ENCODE peak calls at places on chromosome 18, in ten cellular contexts. P is Caco-2, U is MM.1S, D is cardiac muscle cell, B is lower leg skin, C is cardiac fibroblast, V is fibroblast of mammary gland, F is coronary artery, A is body of pancreas, R is OCI-LY7. H is an unnamed sample.
A peak's percentile ranks its signal among the peaks of the same experiment; 100 is the strongest.

GRCh38 chr18:63213331-63213900 is 106.2 kb downstream of the BCL2 start:
- DNase-seq in P (no peak), U (no peak), D (peak; percentile 25), B (no peak), C (no peak), V (peak; percentile 31), F (no peak), A (no peak), R (no peak), H (no peak)

GRCh38 chr18:58150772-58151171 is 106.7 kb downstream of the NEDD4L start:
- DNase-seq in P (no peak), U (no peak), D (no peak), B (no peak), C (no peak), V (no peak), F (no peak), A (no peak), R (no peak), H (no peak)

GRCh38 chr18:60027397-60027796 is 127.6 kb downstream of the PMAIP1 start:
- DNase-seq in P (no peak), U (no peak), D (no peak), B (no peak), C (no peak), V (no peak), F (no peak), A (no peak), R (no peak), H (no peak)

GRCh38 chr18:48099481-48100167 is 169.2 kb upstream of the SMAD2 start:
- DNase-seq in P (no peak), U (no peak), D (peak; percentile 34), B (no peak), C (no peak), V (no peak), F (no peak), A (no peak), R (no peak), H (no peak)

GRCh38 chr18:48990497-48991298 is 39.9 kb upstream of the SMAD7 start:
- DNase-seq in P (peak; percentile 26), U (no peak), D (no peak), B (no peak), C (peak; percentile 72), V (peak; percentile 71), F (peak; percentile 84), A (peak; percentile 20), R (no peak), H (peak; percentile 38)

GRCh38 chr18:49762191-49763077 is 50.9 kb downstream of the ACAA2 start:
- DNase-seq in P (no peak), U (no peak), D (no peak), B (no peak), C (no peak), V (no peak), F (peak; percentile 65), A (no peak), R (no peak), H (no peak)

GRCh38 chr18:48676346-48676745 is 137.5 kb downstream of the CTIF start:
- DNase-seq in P (no peak), U (no peak), D (no peak), B (no peak), C (no peak), V (peak; percentile 36), F (no peak), A (no peak), R (no peak), H (no peak)

GRCh38 chr18:44819944-44820510 is 139.3 kb downstream of the SETBP1 start:
- DNase-seq in P (no peak), U (no peak), D (no peak), B (no peak), C (no peak), V (no peak), F (peak; percentile 80), A (peak; percentile 62), R (no peak), H (no peak)

GRCh38 chr18:68665623-68666022 is 49.3 kb downstream of the TMX3 start:
- DNase-seq in P (no peak), U (no peak), D (no peak), B (no peak), C (no peak), V (no peak), F (no peak), A (no peak), R (no peak), H (no peak)

GRCh38 chr18:6498265-6498664 is 83.6 kb upstream of the L3MBTL4 start:
- DNase-seq in P (no peak), U (no peak), D (no peak), B (no peak), C (no peak), V (no peak), F (no peak), A (no peak), R (no peak), H (no peak)

GRCh38 chr18:54134053-54134452 is 90.4 kb downstream of the MBD2 start:
- DNase-seq in P (no peak), U (no peak), D (no peak), B (no peak), C (no peak), V (no peak), F (no peak), A (no peak), R (no peak), H (no peak)

GRCh38 chr18:73884868-73885267 is 262.8 kb downstream of the FBXO15 start:
- DNase-seq in P (no peak), U (no peak), D (no peak), B (no peak), C (no peak), V (no peak), F (no peak), A (no peak), R (no peak), H (no peak)

GRCh38 chr18:48838921-48839818 is 111.6 kb downstream of the SMAD7 start:
- DNase-seq in P (no peak), U (no peak), D (no peak), B (no peak), C (peak; percentile 74), V (peak; percentile 82), F (no peak), A (no peak), R (no peak), H (peak; percentile 67)

GRCh38 chr18:52236134-52236533 is 103.9 kb upstream of the DCC start:
- DNase-seq in P (no peak), U (no peak), D (no peak), B (no peak), C (no peak), V (peak; percentile 18), F (no peak), A (no peak), R (no peak), H (peak; percentile 9)

DNA sequence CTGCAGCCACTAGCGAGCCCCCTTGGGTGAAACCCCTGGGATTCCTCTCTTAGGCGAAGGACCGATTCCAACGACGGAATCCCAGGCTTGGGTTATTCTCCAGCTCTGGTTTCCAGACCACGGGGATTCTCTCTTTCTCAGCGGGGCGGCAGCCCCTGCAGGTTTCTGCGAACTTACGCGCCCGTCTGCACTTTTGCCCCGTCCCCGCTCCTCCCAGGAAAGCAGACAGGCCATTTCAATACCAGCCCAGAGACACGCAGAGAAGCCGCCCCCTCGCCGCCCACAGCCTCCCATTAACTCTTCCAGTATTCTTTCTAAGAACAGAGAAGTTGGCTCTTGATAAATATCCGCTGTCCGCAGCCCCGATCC is 1.2 kb downstream of the CBLN2 start:
- DNase-seq in P (no peak), U (peak; percentile 48), D (peak; percentile 51), B (no peak), C (peak; percentile 1), V (no peak), F (no peak), A (no peak), R (no peak), H (no peak)
- H3K4me3 ChIP-seq in P (no peak overlapping the region), U (peak overlapping the region; percentile 91), D (peak overlapping the region; percentile 42), B (no peak overlapping the region), C (peak overlapping the region; percentile 26), V (no peak overlapping the region), F (peak overlapping the region; percentile 54), A (no peak overlapping the region), R (no peak overlapping the region), H (peak overlapping the region; percentile 44)

DNA sequence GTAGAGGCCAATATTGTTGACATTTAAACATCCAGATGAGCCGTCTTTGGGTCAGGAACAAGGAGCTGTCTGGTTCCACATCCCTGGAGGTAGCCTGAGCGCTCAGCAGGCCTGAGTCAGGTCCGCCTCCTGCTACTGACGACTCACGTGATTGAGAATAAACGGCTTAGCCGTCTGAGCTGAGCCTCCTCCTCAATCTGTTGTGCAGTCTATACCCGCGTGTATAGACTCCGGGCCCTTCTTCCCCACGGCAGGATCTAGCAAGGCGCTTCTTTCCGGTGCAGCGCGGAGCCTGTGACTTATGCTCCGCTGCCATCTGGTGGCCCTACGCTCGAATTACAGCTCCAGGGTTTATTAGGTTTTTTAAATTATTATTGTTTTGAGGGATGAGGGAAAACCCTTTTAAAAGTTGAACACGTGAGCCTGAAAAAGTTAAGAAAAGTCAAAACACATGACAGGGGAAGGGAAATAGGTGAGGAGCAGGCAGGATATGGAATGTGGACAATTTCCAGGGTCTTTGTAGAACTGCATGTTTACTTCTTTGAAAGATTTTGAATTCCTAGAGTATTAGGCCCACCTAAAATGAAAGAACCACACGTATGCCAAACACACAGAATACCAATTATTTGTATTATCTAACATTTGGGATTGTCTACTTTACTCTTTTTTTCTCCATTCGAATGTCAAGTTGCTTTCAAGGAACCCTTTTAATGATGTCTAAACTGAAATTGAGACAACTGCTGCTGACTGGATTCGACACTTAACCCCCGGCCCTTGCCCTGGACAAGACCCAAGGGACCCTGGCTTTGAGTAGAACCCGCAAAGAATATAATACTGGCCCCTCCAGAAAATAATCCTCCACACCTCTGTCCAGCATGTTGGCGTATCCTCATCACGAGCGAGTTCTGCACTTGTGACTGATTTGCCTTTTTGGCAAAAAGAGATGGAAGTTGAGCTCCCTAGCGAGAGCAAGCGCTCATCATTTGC is 112.4 kb upstream of the ZNF236 start:
- DNase-seq in P (peak; percentile 23), U (peak; percentile 66), D (peak; percentile 82), B (peak; percentile 41), C (peak; percentile 78), V (peak; percentile 73), F (peak; percentile 75), A (peak; percentile 66), R (peak; percentile 56), H (peak; percentile 83)
- TF ChIP-seq CTCF in P (peak; percentile 60), U (peak; percentile 87), D (peak; percentile 86), B (peak; percentile 82), C (peak; percentile 83), V (peak; percentile 87), F (peak; percentile 77), A (peak; percentile 85), R (peak; percentile 79), H (peak; percentile 95)

DNA sequence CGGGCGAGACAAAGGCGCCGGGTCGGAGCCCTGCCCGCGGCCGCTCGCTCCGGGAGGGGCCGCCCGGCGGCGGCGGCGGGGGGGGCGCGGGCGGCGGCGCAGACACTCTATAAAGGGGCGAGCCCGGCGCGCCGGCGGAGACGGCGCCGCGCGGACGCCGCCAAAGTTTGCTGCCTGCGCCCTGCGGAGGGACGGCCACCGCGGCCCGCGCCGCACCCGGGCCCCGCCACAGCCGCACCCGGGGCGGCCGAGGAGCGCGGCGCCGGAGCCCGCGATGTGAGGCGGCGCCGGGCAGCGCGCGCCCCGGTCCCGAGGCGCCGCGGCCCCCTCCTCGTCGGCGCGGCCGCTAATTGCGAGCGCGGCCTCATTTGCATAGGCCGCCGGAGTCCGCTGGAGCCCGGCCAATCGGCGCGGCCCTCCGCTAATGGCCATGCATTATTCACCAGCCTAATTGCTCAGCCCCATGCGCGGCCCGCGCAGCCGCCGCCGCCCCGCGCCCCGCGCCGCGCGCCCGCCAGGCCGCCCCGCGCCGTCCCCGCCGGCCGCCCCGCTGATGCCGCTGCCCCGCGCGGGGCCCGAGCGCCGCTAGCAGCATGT is at the start of gene SALL3:
- DNase-seq in P (no peak), U (no peak), D (peak; percentile 47), B (no peak), C (no peak), V (no peak), F (no peak), A (no peak), R (no peak), H (no peak)
- H3K4me3 ChIP-seq in P (no peak within 1 kb of the TSS), U (no peak within 1 kb of the TSS), D (peak within 1 kb of the TSS; percentile 51), B (no peak within 1 kb of the TSS), C (no peak within 1 kb of the TSS), V (no peak within 1 kb of the TSS), F (peak within 1 kb of the TSS; percentile 49), A (no peak within 1 kb of the TSS), R (no peak within 1 kb of the TSS), H (no peak within 1 kb of the TSS)

GRCh38 chr18:46071894-46072867 is at the start of gene PSTPIP2:
- DNase-seq in P (peak; percentile 65), U (no peak), D (peak; percentile 82), B (peak; percentile 63), C (peak; percentile 64), V (peak; percentile 42), F (peak; percentile 78), A (peak; percentile 71), R (no peak), H (peak; percentile 67)
- TF ChIP-seq CTCF in P (no peak), U (no peak), D (no peak), B (no peak), C (peak; percentile 9), V (no peak), F (no peak), A (no peak), R (no peak), H (peak; percentile 22)

H was measured in choroid plexus epithelial cell.